ENCODE peak calls at places on chromosomes 1 and 21, in seven cellular contexts. O, M, J, B, U, L and C are unnamed samples.

GRCh38 chr1:54487571-54488050 is 60.4 kb upstream of the ACOT11 start:
- DNase-seq in L (peak; percentile 35), O (peak; percentile 75), B (no peak), M (no peak), U (no peak), J (no peak), C (no peak)

GRCh38 chr1:10146391-10146790 is 64.0 kb upstream of the KIF1B start:
- DNase-seq in O (no peak), J (no peak), B (no peak), U (no peak), M (no peak), L (no peak), C (no peak)

GRCh38 chr21:38591138-38591537 is 92.9 kb upstream of the ERG start:
- DNase-seq in U (no peak), J (no peak), M (no peak), B (no peak), L (no peak), O (no peak), C (peak; percentile 26)

GRCh38 chr1:107433635-107434378 is 293.0 kb downstream of the NTNG1 start:
- DNase-seq in U (no peak), O (no peak), B (no peak), L (no peak), J (no peak), M (no peak), C (no peak)

GRCh38 chr1:41851589-41851988 is 67.1 kb downstream of the HIVEP3 start:
- DNase-seq in J (peak; percentile 86), B (peak; percentile 73), O (no peak), U (no peak), L (peak; percentile 13), M (peak; percentile 83), C (peak; percentile 77)

GRCh38 chr21:33444499-33444898 is 35.3 kb downstream of the TMEM50B start:
- DNase-seq in M (no peak), O (no peak), U (no peak), L (no peak), J (no peak), B (no peak), C (no peak)

GRCh38 chr1:113904292-113904673 is 316 bp downstream of the AP4B1 start:
- DNase-seq in O (no peak), J (no peak), B (no peak), U (peak; percentile 67), L (peak; percentile 5), M (no peak), C (peak; percentile 62)

GRCh38 chr1:112247036-112247597 is 148.9 kb upstream of the CTTNBP2NL start:
- DNase-seq in U (no peak), M (no peak), J (no peak), B (no peak), L (no peak), O (no peak), C (no peak)

GRCh38 chr1:201218409-201218808 is 27.8 kb downstream of the IGFN1 start:
- DNase-seq in M (no peak), B (no peak), L (no peak), O (no peak), U (no peak), J (no peak), C (no peak)

GRCh38 chr1:184843732-184844495 is 89.3 kb upstream of the EDEM3 start:
- DNase-seq in M (no peak), J (no peak), B (no peak), U (no peak), O (no peak), L (peak; percentile 91), C (peak; percentile 63)

GRCh38 chr1:95072532-95073419 is at the start of gene ALG14:
- DNase-seq in B (peak; percentile 97), L (peak; percentile 90), U (peak; percentile 92), M (peak; percentile 97), J (peak; percentile 96), O (peak; percentile 91), C (peak; percentile 90)

GRCh38 chr1:6554907-6555778 is at the start of gene TAS1R1:
- DNase-seq in M (no peak), O (peak; percentile 42), L (no peak), U (no peak), B (no peak), J (no peak), C (no peak)

GRCh38 chr1:59939393-59939792 is 12.8 kb upstream of the CYP2J2 start:
- DNase-seq in U (no peak), O (no peak), M (no peak), J (no peak), L (no peak), B (no peak), C (no peak)

GRCh38 chr21:33914188-33914587 is 1.4 kb downstream of the ATP5PO start:
- DNase-seq in B (no peak), M (no peak), U (no peak), O (no peak), L (no peak), J (peak; percentile 49), C (no peak)

GRCh38 chr1:246043556-246043955 is 463.5 kb downstream of the SMYD3 start:
- DNase-seq in O (no peak), M (peak; percentile 10), L (no peak), U (no peak), B (no peak), J (peak; percentile 20), C (no peak)

GRCh38 chr1:32426489-32427255 is 32.4 kb upstream of the BSDC1 start:
- DNase-seq in M (no peak), B (peak; percentile 40), U (no peak), L (no peak), J (peak; percentile 12), O (no peak), C (no peak)

GRCh38 chr1:119008483-119009299 is 20.5 kb upstream of the TBX15 start:
- DNase-seq in L (peak; percentile 19), O (no peak), U (no peak), M (peak; percentile 77), J (peak; percentile 35), B (peak; percentile 81), C (peak; percentile 49)

GRCh38 chr21:40386301-40386911 is 460.6 kb downstream of the DSCAM start:
- DNase-seq in L (peak; percentile 77), B (peak; percentile 2), O (peak; percentile 3), M (peak; percentile 9), J (peak; percentile 4), U (peak; percentile 16), C (peak; percentile 5)

GRCh38 chr1:19762175-19762779 is 37.4 kb downstream of the TMCO4 start:
- DNase-seq in O (no peak), M (no peak), L (peak; percentile 46), B (peak; percentile 46), U (peak; percentile 26), J (no peak), C (no peak)

GRCh38 chr1:119515221-119515620 is 8.2 kb downstream of the HSD3B1 start:
- DNase-seq in O (no peak), M (no peak), B (no peak), J (no peak), L (no peak), U (no peak), C (no peak)

GRCh38 chr1:151986501-151987190 is 7.0 kb downstream of the S100A10 start:
- DNase-seq in U (no peak), L (no peak), O (no peak), M (no peak), B (no peak), J (no peak), C (no peak)

GRCh38 chr1:54279457-54279856 is 79.5 kb downstream of the MRPL37 start:
- DNase-seq in M (no peak), O (no peak), L (no peak), U (no peak), J (no peak), B (no peak), C (no peak)

GRCh38 chr1:206555473-206555935 is 48.2 kb downstream of the RASSF5 start:
- DNase-seq in B (peak; percentile 43), M (no peak), L (peak; percentile 61), O (peak; percentile 37), U (no peak), J (no peak), C (no peak)

GRCh38 chr21:44930543-44930981 is 9.3 kb upstream of the SLX9 start:
- DNase-seq in U (peak; percentile 65), L (no peak), M (no peak), O (no peak), J (no peak), B (peak; percentile 23), C (no peak)

GRCh38 chr1:162008799-162009198 is 14.9 kb downstream of the OLFML2B start:
- DNase-seq in O (no peak), L (no peak), M (no peak), U (no peak), B (no peak), J (no peak), C (no peak)

GRCh38 chr1:11790880-11791715 is 14.7 kb downstream of the MTHFR start:
- DNase-seq in M (peak; percentile 90), J (peak; percentile 91), U (no peak), L (peak; percentile 90), B (peak; percentile 97), O (peak; percentile 50), C (peak; percentile 95)

GRCh38 chr1:187490261-187490660 is 661.5 kb downstream of the PLA2G4A start:
- DNase-seq in M (no peak), U (no peak), B (no peak), O (no peak), L (no peak), J (no peak), C (no peak)

GRCh38 chr1:112507896-112508241 is 896 bp upstream of the WNT2B start:
- DNase-seq in U (peak; percentile 44), M (no peak), L (no peak), J (no peak), B (no peak), O (no peak), C (no peak)

GRCh38 chr21:16070207-16070651 is 340.4 kb downstream of the USP25 start:
- DNase-seq in L (no peak), B (no peak), O (peak; percentile 48), M (peak; percentile 28), U (no peak), J (peak; percentile 75), C (no peak)

GRCh38 chr1:192983349-192983980 is 75.7 kb downstream of the UCHL5 start:
- DNase-seq in L (no peak), J (no peak), U (peak; percentile 17), B (no peak), O (no peak), M (no peak), C (no peak)

GRCh38 chr1:21781971-21782867 is 730 bp downstream of the USP48 start:
- DNase-seq in B (peak; percentile 70), O (peak; percentile 21), U (peak; percentile 42), J (peak; percentile 45), M (peak; percentile 57), L (peak; percentile 70), C (peak; percentile 72)

GRCh38 chr1:41358152-41358937 is 2.9 kb upstream of the FOXO6 start:
- DNase-seq in O (no peak), L (no peak), M (no peak), U (no peak), J (peak; percentile 36), B (no peak), C (no peak)

GRCh38 chr1:40901886-40902633 is 39.9 kb upstream of the CITED4 start:
- DNase-seq in U (no peak), M (peak; percentile 84), J (peak; percentile 55), O (no peak), B (peak; percentile 58), L (no peak), C (peak; percentile 21)